ENCODE peak calls at places on chromosomes 5 and 9, in eight cellular contexts. One of them, this sample, is unnamed.

GRCh38 chr5:56698463-56699381 is 116.6 kb upstream of the MAP3K1 start:
- DNase-seq in fibroblast of pulmonary artery: no peak
- DNase-seq in neural crest cell: no peak
- DNase-seq in Calu3: no peak
- DNase-seq in body of pancreas: peak; percentile 44
- DNase-seq in AG04450: no peak
- DNase-seq in AG04449: no peak
- DNase-seq in fibroblast of the aortic adventitia: no peak
- DNase-seq in this sample: no peak

GRCh38 chr5:111453290-111453689 is 59.0 kb downstream of the STARD4 start:
- DNase-seq in body of pancreas: no peak
- DNase-seq in fibroblast of pulmonary artery: no peak
- DNase-seq in neural crest cell: no peak
- DNase-seq in Calu3: no peak
- DNase-seq in AG04450: no peak
- DNase-seq in fibroblast of the aortic adventitia: no peak
- DNase-seq in AG04449: no peak
- DNase-seq in this sample: no peak

GRCh38 chr5:179819296-179820126 is 1.2 kb upstream of the SQSTM1 start:
- DNase-seq in body of pancreas: peak; percentile 83
- DNase-seq in AG04450: no peak
- DNase-seq in AG04449: no peak
- DNase-seq in fibroblast of pulmonary artery: peak; percentile 82
- DNase-seq in Calu3: peak; percentile 90
- DNase-seq in neural crest cell: no peak
- DNase-seq in fibroblast of the aortic adventitia: peak; percentile 75
- DNase-seq in this sample: no peak

GRCh38 chr5:39547548-39548154 is 122.9 kb upstream of the DAB2 start:
- DNase-seq in body of pancreas: peak; percentile 20
- DNase-seq in fibroblast of pulmonary artery: peak; percentile 87
- DNase-seq in fibroblast of the aortic adventitia: peak; percentile 98
- DNase-seq in neural crest cell: peak; percentile 20
- DNase-seq in AG04449: no peak
- DNase-seq in AG04450: peak; percentile 33
- DNase-seq in Calu3: peak; percentile 49
- DNase-seq in this sample: no peak

GRCh38 chr5:8327016-8327415 is 458.1 kb downstream of the MTRR start:
- DNase-seq in AG04449: no peak
- DNase-seq in body of pancreas: no peak
- DNase-seq in fibroblast of the aortic adventitia: no peak
- DNase-seq in AG04450: no peak
- DNase-seq in fibroblast of pulmonary artery: no peak
- DNase-seq in Calu3: no peak
- DNase-seq in neural crest cell: no peak
- DNase-seq in this sample: no peak

GRCh38 chr9:112443200-112443599 is 43.4 kb upstream of the KIAA1958 start:
- DNase-seq in AG04450: no peak
- DNase-seq in body of pancreas: peak; percentile 26
- DNase-seq in AG04449: no peak
- DNase-seq in Calu3: no peak
- DNase-seq in fibroblast of the aortic adventitia: peak; percentile 26
- DNase-seq in fibroblast of pulmonary artery: peak; percentile 45
- DNase-seq in neural crest cell: no peak
- DNase-seq in this sample: no peak

GRCh38 chr9:134218230-134218629 is 53.9 kb upstream of the RNU6ATAC start:
- DNase-seq in Calu3: no peak
- DNase-seq in fibroblast of pulmonary artery: no peak
- DNase-seq in AG04449: no peak
- DNase-seq in neural crest cell: no peak
- DNase-seq in body of pancreas: no peak
- DNase-seq in AG04450: no peak
- DNase-seq in fibroblast of the aortic adventitia: no peak
- DNase-seq in this sample: no peak

GRCh38 chr5:135705230-135705631 is 126.4 kb upstream of the CXCL14 start:
- DNase-seq in neural crest cell: no peak
- DNase-seq in Calu3: peak; percentile 43
- DNase-seq in fibroblast of the aortic adventitia: peak; percentile 19
- DNase-seq in AG04450: no peak
- DNase-seq in fibroblast of pulmonary artery: no peak
- DNase-seq in AG04449: no peak
- DNase-seq in body of pancreas: peak; percentile 34
- DNase-seq in this sample: no peak

GRCh38 chr9:136539427-136540412 is 6.1 kb downstream of the NOTCH1 start:
- DNase-seq in neural crest cell: no peak
- DNase-seq in Calu3: peak; percentile 74
- DNase-seq in fibroblast of the aortic adventitia: no peak
- DNase-seq in body of pancreas: peak; percentile 86
- DNase-seq in AG04450: no peak
- DNase-seq in AG04449: no peak
- DNase-seq in fibroblast of pulmonary artery: peak; percentile 72
- DNase-seq in this sample: no peak

GRCh38 chr9:113274474-113275146 is 762 bp downstream of the CDC26 start:
- DNase-seq in neural crest cell: peak; percentile 44
- DNase-seq in fibroblast of the aortic adventitia: peak; percentile 72
- DNase-seq in AG04450: no peak
- DNase-seq in AG04449: no peak
- DNase-seq in fibroblast of pulmonary artery: peak; percentile 68
- DNase-seq in body of pancreas: no peak
- DNase-seq in Calu3: peak; percentile 26
- DNase-seq in this sample: no peak

GRCh38 chr9:15543033-15543791 is 9.6 kb upstream of the CCDC171 start:
- DNase-seq in fibroblast of pulmonary artery: peak; percentile 19
- DNase-seq in neural crest cell: no peak
- DNase-seq in fibroblast of the aortic adventitia: no peak
- DNase-seq in AG04449: no peak
- DNase-seq in Calu3: no peak
- DNase-seq in body of pancreas: no peak
- DNase-seq in AG04450: no peak
- DNase-seq in this sample: no peak

GRCh38 chr9:132694144-132694543 is 23.9 kb downstream of the GTF3C4 start:
- DNase-seq in fibroblast of the aortic adventitia: no peak
- DNase-seq in AG04450: no peak
- DNase-seq in AG04449: no peak
- DNase-seq in Calu3: no peak
- DNase-seq in neural crest cell: no peak
- DNase-seq in fibroblast of pulmonary artery: peak; percentile 29
- DNase-seq in body of pancreas: no peak
- DNase-seq in this sample: no peak

GRCh38 chr9:137828527-137829259 is 48.9 kb upstream of the CACNA1B start:
- DNase-seq in fibroblast of the aortic adventitia: peak; percentile 4
- DNase-seq in Calu3: no peak
- DNase-seq in body of pancreas: no peak
- DNase-seq in fibroblast of pulmonary artery: peak; percentile 21
- DNase-seq in AG04449: no peak
- DNase-seq in AG04450: no peak
- DNase-seq in neural crest cell: peak; percentile 45
- DNase-seq in this sample: peak; percentile 61

GRCh38 chr9:97475079-97475478 is 26.4 kb upstream of the TMOD1 start:
- DNase-seq in AG04450: peak; percentile 53
- DNase-seq in fibroblast of pulmonary artery: no peak
- DNase-seq in Calu3: no peak
- DNase-seq in AG04449: peak; percentile 40
- DNase-seq in neural crest cell: no peak
- DNase-seq in body of pancreas: no peak
- DNase-seq in fibroblast of the aortic adventitia: no peak
- DNase-seq in this sample: no peak

DNA sequence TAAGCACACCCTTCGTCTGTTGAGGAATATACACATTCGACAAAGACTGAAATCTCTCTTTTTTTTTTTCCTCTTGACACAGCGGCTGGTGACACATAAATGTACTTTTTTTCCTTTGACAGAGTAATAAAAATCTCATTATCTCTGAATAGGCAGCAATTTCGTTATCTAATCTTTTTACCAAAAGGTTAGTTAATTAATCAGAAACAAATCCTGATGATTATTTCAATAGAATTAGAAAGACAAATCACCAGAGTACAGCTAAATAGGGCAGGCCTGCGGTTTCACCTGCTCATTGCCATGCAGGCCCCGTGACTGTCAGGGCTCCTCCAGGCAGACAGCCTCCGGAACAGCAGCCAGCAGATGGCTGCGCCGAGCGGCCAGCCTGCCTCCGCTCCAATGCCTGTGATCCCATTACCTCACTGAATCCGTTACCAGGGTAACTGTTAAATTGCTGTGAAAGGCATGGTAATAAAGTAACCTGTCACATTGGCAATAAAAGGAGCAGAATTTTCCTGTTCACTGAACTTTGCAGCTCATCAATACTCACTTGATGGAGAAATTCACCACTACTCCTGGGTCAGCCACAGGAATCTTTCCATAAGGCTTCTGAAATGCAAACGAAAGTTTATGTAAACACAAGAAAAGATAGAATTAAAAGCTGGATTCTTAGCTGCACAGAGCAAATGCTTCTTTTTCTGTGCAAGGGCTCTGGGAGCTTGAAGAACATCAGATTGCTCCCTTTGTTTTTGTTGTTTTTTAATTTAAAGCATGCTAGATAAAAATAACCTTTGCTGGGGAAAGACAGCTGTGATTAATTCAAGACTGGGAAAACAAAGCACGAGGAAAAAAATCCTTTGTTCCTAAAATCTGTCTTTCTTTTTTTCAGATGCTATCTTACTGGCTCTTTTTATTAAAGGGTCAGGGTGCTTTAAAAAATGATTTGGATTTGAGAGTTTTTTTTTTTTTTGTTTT is 666.4 kb upstream of the ZNF608 start:
- DNase-seq in fibroblast of pulmonary artery: peak; percentile 85
- DNase-seq in AG04450: peak; percentile 66
- DNase-seq in Calu3: peak; percentile 87
- DNase-seq in neural crest cell: peak; percentile 60
- DNase-seq in body of pancreas: peak; percentile 87
- DNase-seq in fibroblast of the aortic adventitia: peak; percentile 69
- DNase-seq in AG04449: peak; percentile 76
- DNase-seq in this sample: peak; percentile 55
- TF ChIP-seq CTCF in fibroblast of pulmonary artery: peak; percentile 65
- TF ChIP-seq CTCF in AG04450: peak; percentile 57
- TF ChIP-seq CTCF in Calu3: no peak
- TF ChIP-seq CTCF in neural crest cell: peak; percentile 48
- TF ChIP-seq CTCF in body of pancreas: peak; percentile 52
- TF ChIP-seq CTCF in fibroblast of the aortic adventitia: peak; percentile 44
- TF ChIP-seq CTCF in AG04449: peak; percentile 75
- TF ChIP-seq CTCF in this sample: no peak

DNA sequence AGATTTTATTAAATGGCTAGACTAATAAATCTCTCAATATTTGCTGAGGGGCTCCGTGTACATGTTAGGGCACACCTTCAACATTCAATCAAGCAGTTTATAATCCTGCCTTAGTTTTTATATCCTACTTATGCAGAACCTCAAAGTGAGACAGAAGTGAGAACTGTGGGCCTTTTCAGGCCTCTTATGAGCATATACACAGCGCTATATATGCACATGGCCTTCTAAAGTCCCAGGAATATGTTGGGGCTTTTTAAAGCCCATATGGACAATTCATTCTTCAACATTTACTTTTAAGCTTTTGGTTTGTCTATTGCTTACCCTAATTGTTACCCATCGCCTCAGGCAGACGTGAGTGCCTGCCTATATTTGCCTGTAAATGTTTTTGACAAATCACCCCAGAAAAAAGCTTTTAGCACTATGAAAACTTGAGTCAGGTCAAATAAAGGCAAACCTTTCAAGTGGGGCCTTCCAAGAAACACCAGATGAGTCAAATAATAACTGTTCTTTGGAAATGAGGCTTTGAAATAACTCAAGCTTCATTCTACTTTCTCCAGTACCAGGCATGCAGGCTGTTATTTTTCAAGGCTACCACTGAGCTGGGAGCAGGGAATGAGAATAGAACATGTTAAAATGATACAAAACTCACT is 58.2 kb downstream of the ESM1 start:
- DNase-seq in Calu3: no peak
- DNase-seq in body of pancreas: no peak
- DNase-seq in fibroblast of the aortic adventitia: no peak
- DNase-seq in fibroblast of pulmonary artery: no peak
- DNase-seq in neural crest cell: no peak
- DNase-seq in AG04450: no peak
- DNase-seq in AG04449: no peak
- DNase-seq in this sample: no peak
- TF ChIP-seq CTCF in Calu3: no peak
- TF ChIP-seq CTCF in body of pancreas: no peak
- TF ChIP-seq CTCF in fibroblast of the aortic adventitia: no peak
- TF ChIP-seq CTCF in fibroblast of pulmonary artery: no peak
- TF ChIP-seq CTCF in neural crest cell: no peak
- TF ChIP-seq CTCF in AG04450: no peak
- TF ChIP-seq CTCF in AG04449: no peak
- TF ChIP-seq CTCF in this sample: no peak

GRCh38 chr9:121556580-121556979 is 56.9 kb upstream of the GGTA1 start:
- DNase-seq in neural crest cell: no peak
- DNase-seq in fibroblast of the aortic adventitia: peak; percentile 96
- DNase-seq in AG04450: peak; percentile 88
- DNase-seq in body of pancreas: peak; percentile 27
- DNase-seq in Calu3: peak; percentile 19
- DNase-seq in fibroblast of pulmonary artery: peak; percentile 97
- DNase-seq in AG04449: peak; percentile 96
- DNase-seq in this sample: no peak

GRCh38 chr9:121558423-121558950 is 58.8 kb upstream of the GGTA1 start:
- DNase-seq in neural crest cell: no peak
- DNase-seq in fibroblast of pulmonary artery: no peak
- DNase-seq in body of pancreas: no peak
- DNase-seq in fibroblast of the aortic adventitia: no peak
- DNase-seq in AG04450: no peak
- DNase-seq in AG04449: no peak
- DNase-seq in Calu3: no peak
- DNase-seq in this sample: no peak

GRCh38 chr9:121559183-121559582 is 59.5 kb upstream of the GGTA1 start:
- DNase-seq in body of pancreas: no peak
- DNase-seq in AG04450: no peak
- DNase-seq in AG04449: no peak
- DNase-seq in neural crest cell: no peak
- DNase-seq in fibroblast of pulmonary artery: peak; percentile 53
- DNase-seq in Calu3: no peak
- DNase-seq in fibroblast of the aortic adventitia: peak; percentile 29
- DNase-seq in this sample: no peak

GRCh38 chr9:121557581-121558422 is 58.2 kb upstream of the GGTA1 start:
- DNase-seq in AG04449: peak; percentile 76
- DNase-seq in body of pancreas: peak; percentile 52
- DNase-seq in AG04450: peak; percentile 71
- DNase-seq in fibroblast of the aortic adventitia: peak; percentile 77
- DNase-seq in Calu3: peak; percentile 67
- DNase-seq in fibroblast of pulmonary artery: peak; percentile 83
- DNase-seq in neural crest cell: no peak
- DNase-seq in this sample: peak; percentile 57

GRCh38 chr9:121556082-121556481 is 56.4 kb upstream of the GGTA1 start:
- DNase-seq in Calu3: no peak
- DNase-seq in fibroblast of pulmonary artery: no peak
- DNase-seq in body of pancreas: no peak
- DNase-seq in AG04450: no peak
- DNase-seq in AG04449: no peak
- DNase-seq in fibroblast of the aortic adventitia: no peak
- DNase-seq in neural crest cell: no peak
- DNase-seq in this sample: no peak
- TF ChIP-seq CTCF in Calu3: no peak
- TF ChIP-seq CTCF in fibroblast of pulmonary artery: no peak
- TF ChIP-seq CTCF in body of pancreas: no peak
- TF ChIP-seq CTCF in AG04450: no peak
- TF ChIP-seq CTCF in AG04449: no peak
- TF ChIP-seq CTCF in fibroblast of the aortic adventitia: no peak
- TF ChIP-seq CTCF in neural crest cell: no peak
- TF ChIP-seq CTCF in this sample: no peak

DNA sequence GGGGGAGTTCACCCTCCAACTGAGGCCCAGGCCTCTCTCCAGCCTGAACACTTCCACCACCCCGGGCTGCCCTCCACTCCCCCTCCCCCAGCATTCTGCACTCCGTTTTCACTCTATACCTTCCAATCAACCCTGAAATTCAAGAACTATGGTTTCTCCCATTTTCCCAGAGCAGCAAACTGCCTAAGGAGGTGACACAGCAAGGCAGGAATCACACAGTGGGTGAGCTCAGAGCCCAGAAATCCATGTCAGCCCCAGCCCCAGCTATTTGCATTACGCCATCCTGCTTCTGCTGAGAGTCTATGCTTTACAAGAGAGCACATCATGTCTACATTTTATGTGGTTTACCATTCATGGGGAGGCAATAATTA is 12.0 kb downstream of the MSX2 start:
- DNase-seq in Calu3: no peak
- DNase-seq in AG04450: peak; percentile 39
- DNase-seq in AG04449: peak; percentile 40
- DNase-seq in neural crest cell: no peak
- DNase-seq in fibroblast of the aortic adventitia: peak; percentile 9
- DNase-seq in fibroblast of pulmonary artery: peak; percentile 16
- DNase-seq in body of pancreas: no peak
- DNase-seq in this sample: no peak
- TF ChIP-seq CTCF in Calu3: peak; percentile 10
- TF ChIP-seq CTCF in AG04450: no peak
- TF ChIP-seq CTCF in AG04449: no peak
- TF ChIP-seq CTCF in neural crest cell: no peak
- TF ChIP-seq CTCF in fibroblast of the aortic adventitia: no peak
- TF ChIP-seq CTCF in fibroblast of pulmonary artery: no peak
- TF ChIP-seq CTCF in body of pancreas: no peak
- TF ChIP-seq CTCF in this sample: no peak

This sample was measured in mesothelial cell of epicardium.